ENCODE peak calls at places on chromosomes 11 and 22, in four cellular contexts. N, X, P and R are unnamed samples. For H3K4me1, the result is how much of the 10 kb centered on the place peaks cover.

GRCh38 chr11:61972796-61973602 is 5.6 kb upstream of the FTH1 start:
- DNase-seq in N (no peak), X (no peak), P (no peak), R (no peak)

GRCh38 chr11:69102732-69103615 is 52.8 kb upstream of the SMIM38 start:
- DNase-seq in N (no peak), X (peak), P (peak), R (no peak)

GRCh38 chr22:49855491-49855911 is 1.9 kb downstream of the ZBED4 start:
- DNase-seq in N (no peak), X (no peak), P (peak), R (peak)

GRCh38 chr11:69697861-69698260 is 6.0 kb downstream of the FGF19 start:
- DNase-seq in N (no peak), X (no peak), P (no peak), R (no peak)

GRCh38 chr11:65427691-65428577 is 5.3 kb downstream of the NEAT1 start:
- DNase-seq in N (no peak), X (peak), P (no peak), R (peak)

GRCh38 chr11:122375687-122376399 is 259.8 kb upstream of the BLID start:
- DNase-seq in N (no peak), X (no peak), P (peak), R (no peak)

GRCh38 chr11:66607126-66607834 is 9.2 kb upstream of the RBM14 start:
- DNase-seq in N (no peak), X (no peak), P (no peak), R (no peak)

GRCh38 chr11:127677813-127678212 is 677.2 kb upstream of the KIRREL3 start:
- DNase-seq in N (no peak), X (no peak), P (no peak), R (no peak)

GRCh38 chr11:69636512-69636866 is 4.5 kb upstream of the CCND1 start:
- DNase-seq in N (no peak), X (peak), P (no peak), R (no peak)

GRCh38 chr11:37699644-37700043 is 1101.6 kb upstream of the RAG2 start:
- DNase-seq in N (no peak), X (no peak), P (no peak), R (no peak)

GRCh38 chr11:4187055-4187988 is 92.7 kb downstream of the RRM1 start:
- DNase-seq in N (peak), X (peak), P (peak), R (peak)

GRCh38 chr11:119120639-119121007 is 757 bp upstream of the HINFP start:
- DNase-seq in N (no peak), X (no peak), P (peak), R (no peak)

GRCh38 chr11:20596629-20597129 is 2.7 kb upstream of the SLC6A5 start:
- DNase-seq in N (no peak), X (no peak), P (no peak), R (peak)

GRCh38 chr11:124861670-124862069 is 3.6 kb upstream of the ROBO3 start:
- DNase-seq in N (no peak), X (no peak), P (no peak), R (no peak)

GRCh38 chr22:48753381-48753730 is 1074.3 kb downstream of the BRD1 start:
- DNase-seq in N (no peak), X (no peak), P (no peak), R (no peak)

GRCh38 chr22:45932066-45932465 is 44.9 kb downstream of the WNT7B start:
- DNase-seq in N (no peak), X (no peak), P (no peak), R (no peak)

GRCh38 chr11:36102868-36103267 is 159.0 kb downstream of the LDLRAD3 start:
- DNase-seq in N (no peak), X (no peak), P (no peak), R (no peak)

GRCh38 chr22:41862530-41863266 is 29.8 kb downstream of the SREBF2 start:
- DNase-seq in N (no peak), X (no peak), P (no peak), R (no peak)

GRCh38 chr11:66906077-66906929 is 49.4 kb downstream of the LRFN4 start:
- DNase-seq in N (no peak), X (no peak), P (no peak), R (no peak)

GRCh38 chr22:24433868-24434471 is 6.6 kb downstream of the ADORA2A start:
- DNase-seq in N (no peak), X (peak), P (no peak), R (no peak)

GRCh38 chr11:124672531-124673215 is 866 bp downstream of the SIAE start:
- DNase-seq in N (no peak), X (no peak), P (no peak), R (no peak)

DNA sequence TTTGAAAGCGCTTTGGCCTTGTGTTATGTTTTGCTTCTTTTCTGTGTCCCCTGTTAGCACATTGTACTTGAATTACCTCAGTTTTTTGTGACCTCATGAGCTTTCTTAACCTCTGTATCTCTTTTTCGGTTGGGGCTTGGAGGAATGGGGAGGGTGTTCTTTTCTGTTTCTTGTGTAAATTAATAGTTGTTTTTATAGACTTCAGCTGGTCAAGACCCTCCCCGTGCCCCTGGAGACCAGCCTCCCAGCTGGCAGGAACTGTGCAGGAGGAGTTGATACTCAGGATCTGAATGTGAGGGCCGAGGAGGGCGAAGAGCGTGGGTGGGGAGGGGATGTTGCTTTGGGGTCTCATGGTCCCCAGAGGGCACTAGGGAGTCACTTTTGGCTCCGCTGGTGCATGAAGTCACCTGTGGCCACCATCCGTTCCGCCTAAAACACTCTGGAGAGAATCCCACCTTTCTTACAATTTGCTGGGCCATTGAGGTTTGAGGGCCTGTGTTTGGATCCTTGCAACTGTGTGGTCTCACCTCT is 44.3 kb upstream of the NNMT start:
- DNase-seq in N (no peak), X (no peak), P (no peak), R (no peak)
- H3K4me1 ChIP-seq in N (under half), X (under half), P (under half), R (under half)

GRCh38 chr11:1753426-1754305 is 3.3 kb upstream of the IFITM10 start:
- DNase-seq in N (no peak), X (no peak), P (no peak), R (no peak)
- H3K4me1 ChIP-seq in N (under half), X (half or more), P (under half), R (under half)

GRCh38 chr22:31923761-31924160 is 20.6 kb upstream of the YWHAH start:
- DNase-seq in N (no peak), X (no peak), P (no peak), R (no peak)

GRCh38 chr22:31923166-31923565 is 21.2 kb upstream of the YWHAH start:
- DNase-seq in N (no peak), X (no peak), P (peak), R (no peak)

GRCh38 chr22:31926086-31926485 is 18.2 kb upstream of the YWHAH start:
- DNase-seq in N (no peak), X (peak), P (no peak), R (no peak)

GRCh38 chr22:31926969-31927368 is 17.4 kb upstream of the YWHAH start:
- DNase-seq in N (no peak), X (peak), P (no peak), R (no peak)

DNA sequence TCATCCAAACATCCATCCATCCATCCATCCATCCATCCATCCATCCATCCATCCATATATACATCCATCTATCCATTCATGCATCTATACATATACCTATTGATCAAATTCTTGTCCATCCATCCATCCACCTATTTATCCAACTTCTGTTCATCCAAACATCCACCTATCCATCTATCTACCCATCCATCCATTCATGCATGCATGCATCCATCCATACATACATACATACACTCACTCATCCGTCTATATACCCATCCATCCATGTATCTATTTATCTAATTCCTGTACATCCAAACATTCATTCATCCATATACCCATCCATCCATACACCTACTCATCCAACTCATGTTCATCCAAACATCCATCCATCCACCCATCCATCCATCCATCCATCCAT is 19.3 kb upstream of the YWHAH start:
- DNase-seq in N (no peak), X (no peak), P (no peak), R (no peak)
- H3K4me1 ChIP-seq in N (under half), X (under half), P (under half), R (under half)

GRCh38 chr11:326842-327580 is 6.4 kb upstream of the IFITM3 start:
- DNase-seq in N (peak), X (peak), P (peak), R (peak)

GRCh38 chr11:327581-327923 is 6.9 kb upstream of the IFITM3 start:
- DNase-seq in N (no peak), X (no peak), P (no peak), R (no peak)

GRCh38 chr11:329886-330253 is 9.2 kb upstream of the IFITM3 start:
- DNase-seq in N (peak), X (peak), P (no peak), R (no peak)

GRCh38 chr11:326592-326841 is 5.9 kb upstream of the IFITM3 start:
- DNase-seq in N (no peak), X (no peak), P (peak), R (no peak)

DNA sequence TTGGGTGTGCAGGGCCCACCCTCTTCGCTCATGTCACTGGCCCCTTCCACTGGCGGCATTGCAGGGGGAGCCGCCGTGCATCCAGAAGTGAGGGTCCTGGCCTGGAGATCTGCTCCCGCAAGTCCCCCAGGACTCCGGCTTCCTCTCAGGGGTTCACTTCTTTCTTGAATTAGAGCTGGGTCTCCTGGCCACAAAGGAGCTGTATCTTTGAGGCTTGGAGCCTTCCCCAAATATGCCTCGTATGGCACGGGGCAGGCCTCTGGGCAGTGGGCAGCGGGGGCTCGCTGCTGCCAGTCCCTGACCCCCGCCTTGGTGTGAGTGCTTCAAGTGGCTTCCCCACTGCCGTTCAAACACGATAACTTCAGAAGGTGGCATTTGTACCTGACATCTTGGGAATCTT is 7.4 kb upstream of the IFITM3 start:
- DNase-seq in N (no peak), X (peak), P (no peak), R (no peak)
- H3K4me1 ChIP-seq in N (half or more), X (under half), P (under half), R (under half)

GRCh38 chr22:35915477-35916013 is 113.1 kb downstream of the RBFOX2 start:
- DNase-seq in N (no peak), X (no peak), P (no peak), R (no peak)
- H3K4me1 ChIP-seq in N (under half), X (under half), P (under half), R (under half)

GRCh38 chr22:23179381-23180294 is 671 bp upstream of the BCR start:
- DNase-seq in N (peak), X (peak), P (peak), R (peak)
- H3K4me1 ChIP-seq in N (half or more), X (under half), P (under half), R (half or more)

GRCh38 chr22:35312198-35313059 is 12.7 kb downstream of the TOM1 start:
- DNase-seq in N (no peak), X (no peak), P (peak), R (no peak)
- H3K4me1 ChIP-seq in N (under half), X (half or more), P (half or more), R (half or more)

GRCh38 chr11:10325398-10326079 is 20.7 kb downstream of the ADM start:
- DNase-seq in N (no peak), X (no peak), P (no peak), R (no peak)
- H3K4me1 ChIP-seq in N (under half), X (under half), P (under half), R (under half)